ENCODE peak calls at places on chromosomes 7 and 10, in seven cellular contexts. M, Y, P, H, I, B and N are unnamed samples.

GRCh38 chr7:70387197-70387596 is 744.7 kb upstream of the GALNT17 start:
- DNase-seq in M (no peak), P (no peak), H (no peak), I (no peak), Y (no peak), B (no peak), N (no peak)

GRCh38 chr7:158272509-158273137 is 315.0 kb downstream of the PTPRN2 start:
- DNase-seq in P (peak; percentile 45), I (no peak), H (no peak), B (no peak), Y (peak; percentile 41), M (no peak), N (no peak)

GRCh38 chr10:113520606-113521481 is 32.0 kb upstream of the HABP2 start:
- DNase-seq in Y (peak; percentile 82), I (no peak), B (peak; percentile 63), H (peak; percentile 71), P (no peak), M (peak; percentile 7), N (peak; percentile 76)

GRCh38 chr10:117483056-117483590 is 59.4 kb upstream of the EMX2 start:
- DNase-seq in Y (no peak), P (no peak), H (no peak), M (no peak), I (no peak), B (no peak), N (no peak)

GRCh38 chr10:96390460-96390864 is 31.7 kb upstream of the OPALIN start:
- DNase-seq in P (no peak), M (no peak), I (no peak), Y (peak; percentile 90), H (no peak), B (no peak), N (peak; percentile 80)

GRCh38 chr7:16933296-16934248 is 51.8 kb upstream of the AGR3 start:
- DNase-seq in I (no peak), Y (no peak), P (no peak), B (no peak), H (no peak), M (no peak), N (no peak)

GRCh38 chr10:3978174-3978573 is 193.2 kb upstream of the KLF6 start:
- DNase-seq in B (peak; percentile 80), M (no peak), P (no peak), H (no peak), Y (no peak), I (no peak), N (no peak)

GRCh38 chr7:2757904-2758672 is 70.1 kb downstream of the AMZ1 start:
- DNase-seq in I (no peak), H (no peak), P (peak; percentile 72), B (peak; percentile 99), Y (peak; percentile 74), M (peak; percentile 72), N (peak; percentile 61)

GRCh38 chr7:155002411-155003214 is at the start of gene PAXIP1:
- DNase-seq in P (peak; percentile 76), Y (peak; percentile 66), M (peak; percentile 61), I (peak; percentile 23), B (peak; percentile 4), H (peak; percentile 48), N (no peak)